ENCODE peak calls at places on chromosomes 5 and 9, in ten cellular contexts. One of them, this sample, is unnamed.

GRCh38 chr9:127021664-127022337 is 100.6 kb downstream of the ANGPTL2 start:
- DNase-seq in transverse colon: peak; percentile 65
- DNase-seq in upper lobe of left lung: peak; percentile 49
- DNase-seq in stomach: peak; percentile 47
- DNase-seq in ovary: peak; percentile 92
- DNase-seq in sigmoid colon: peak; percentile 98
- DNase-seq in HepG2: no peak
- DNase-seq in K562: peak; percentile 18
- DNase-seq in suprapubic skin: peak; percentile 93
- DNase-seq in tibial nerve: peak; percentile 81
- DNase-seq in this sample: peak; percentile 95

GRCh38 chr5:50440651-50441478 is at the start of gene EMB:
- DNase-seq in transverse colon: peak; percentile 76
- DNase-seq in upper lobe of left lung: peak; percentile 81
- DNase-seq in stomach: peak; percentile 66
- DNase-seq in ovary: no peak
- DNase-seq in sigmoid colon: peak; percentile 62
- DNase-seq in HepG2: no peak
- DNase-seq in K562: no peak
- DNase-seq in suprapubic skin: no peak
- DNase-seq in tibial nerve: no peak
- DNase-seq in this sample: no peak

GRCh38 chr5:133509742-133510079 is 102.6 kb downstream of the FSTL4 start:
- DNase-seq in transverse colon: no peak
- DNase-seq in upper lobe of left lung: no peak
- DNase-seq in stomach: no peak
- DNase-seq in ovary: no peak
- DNase-seq in sigmoid colon: no peak
- DNase-seq in HepG2: no peak
- DNase-seq in K562: no peak
- DNase-seq in suprapubic skin: no peak
- DNase-seq in tibial nerve: no peak
- DNase-seq in this sample: peak; percentile 57

GRCh38 chr5:107817951-107818350 is 147.2 kb upstream of the EFNA5 start:
- DNase-seq in transverse colon: no peak
- DNase-seq in upper lobe of left lung: no peak
- DNase-seq in stomach: no peak
- DNase-seq in ovary: no peak
- DNase-seq in sigmoid colon: no peak
- DNase-seq in HepG2: no peak
- DNase-seq in K562: no peak
- DNase-seq in suprapubic skin: no peak
- DNase-seq in tibial nerve: no peak
- DNase-seq in this sample: no peak

GRCh38 chr5:172115541-172115982 is 72.5 kb downstream of the STK10 start:
- DNase-seq in transverse colon: no peak
- DNase-seq in upper lobe of left lung: no peak
- DNase-seq in stomach: no peak
- DNase-seq in ovary: no peak
- DNase-seq in sigmoid colon: no peak
- DNase-seq in HepG2: no peak
- DNase-seq in K562: no peak
- DNase-seq in suprapubic skin: peak; percentile 57
- DNase-seq in tibial nerve: no peak
- DNase-seq in this sample: no peak

GRCh38 chr5:150706776-150707390 is 6.0 kb upstream of the RBM22 start:
- DNase-seq in transverse colon: no peak
- DNase-seq in upper lobe of left lung: no peak
- DNase-seq in stomach: no peak
- DNase-seq in ovary: no peak
- DNase-seq in sigmoid colon: no peak
- DNase-seq in HepG2: no peak
- DNase-seq in K562: no peak
- DNase-seq in suprapubic skin: no peak
- DNase-seq in tibial nerve: no peak
- DNase-seq in this sample: no peak

GRCh38 chr5:97839338-97840081 is 656.5 kb upstream of the RIOK2 start:
- DNase-seq in transverse colon: no peak
- DNase-seq in upper lobe of left lung: no peak
- DNase-seq in stomach: no peak
- DNase-seq in ovary: no peak
- DNase-seq in sigmoid colon: no peak
- DNase-seq in HepG2: no peak
- DNase-seq in K562: no peak
- DNase-seq in suprapubic skin: no peak
- DNase-seq in tibial nerve: no peak
- DNase-seq in this sample: no peak

GRCh38 chr5:2492476-2492875 is 259.0 kb downstream of the IRX2 start:
- DNase-seq in transverse colon: no peak
- DNase-seq in upper lobe of left lung: no peak
- DNase-seq in stomach: no peak
- DNase-seq in ovary: no peak
- DNase-seq in sigmoid colon: no peak
- DNase-seq in HepG2: no peak
- DNase-seq in K562: no peak
- DNase-seq in suprapubic skin: no peak
- DNase-seq in tibial nerve: no peak
- DNase-seq in this sample: peak; percentile 87

GRCh38 chr5:13359326-13359725 is 585.2 kb downstream of the DNAH5 start:
- DNase-seq in transverse colon: no peak
- DNase-seq in upper lobe of left lung: no peak
- DNase-seq in stomach: no peak
- DNase-seq in ovary: no peak
- DNase-seq in sigmoid colon: no peak
- DNase-seq in HepG2: no peak
- DNase-seq in K562: no peak
- DNase-seq in suprapubic skin: no peak
- DNase-seq in tibial nerve: no peak
- DNase-seq in this sample: no peak

GRCh38 chr5:42026446-42026845 is 101.4 kb downstream of the FBXO4 start:
- DNase-seq in transverse colon: no peak
- DNase-seq in upper lobe of left lung: no peak
- DNase-seq in stomach: no peak
- DNase-seq in ovary: no peak
- DNase-seq in sigmoid colon: no peak
- DNase-seq in HepG2: no peak
- DNase-seq in K562: no peak
- DNase-seq in suprapubic skin: no peak
- DNase-seq in tibial nerve: no peak
- DNase-seq in this sample: no peak

GRCh38 chr9:129010267-129010975 is 17.7 kb downstream of the SH3GLB2 start:
- DNase-seq in transverse colon: no peak
- DNase-seq in upper lobe of left lung: no peak
- DNase-seq in stomach: no peak
- DNase-seq in ovary: no peak
- DNase-seq in sigmoid colon: no peak
- DNase-seq in HepG2: no peak
- DNase-seq in K562: no peak
- DNase-seq in suprapubic skin: no peak
- DNase-seq in tibial nerve: no peak
- DNase-seq in this sample: no peak
- TF ChIP-seq EP300 in transverse colon: no peak
- TF ChIP-seq EP300 in upper lobe of left lung: no peak
- TF ChIP-seq EP300 in stomach: no peak
- TF ChIP-seq EP300 in ovary: no peak
- TF ChIP-seq EP300 in sigmoid colon: no peak
- TF ChIP-seq EP300 in HepG2: no peak
- TF ChIP-seq EP300 in K562: no peak
- TF ChIP-seq EP300 in suprapubic skin: no peak
- TF ChIP-seq EP300 in tibial nerve: no peak
- TF ChIP-seq EP300 in this sample: no peak

GRCh38 chr5:141740885-141741284 is 58.9 kb upstream of the ARAP3 start:
- DNase-seq in transverse colon: no peak
- DNase-seq in upper lobe of left lung: no peak
- DNase-seq in stomach: no peak
- DNase-seq in ovary: no peak
- DNase-seq in sigmoid colon: no peak
- DNase-seq in HepG2: no peak
- DNase-seq in K562: peak; percentile 41
- DNase-seq in suprapubic skin: no peak
- DNase-seq in tibial nerve: no peak
- DNase-seq in this sample: no peak
- H3K27me3 ChIP-seq in transverse colon: peaks cover 12% of the 10 kb centered on the region
- H3K27me3 ChIP-seq in upper lobe of left lung: no peaks in the 10 kb centered on the region
- H3K27me3 ChIP-seq in stomach: no peaks in the 10 kb centered on the region
- H3K27me3 ChIP-seq in ovary: no peaks in the 10 kb centered on the region
- H3K27me3 ChIP-seq in sigmoid colon: peaks cover 21% of the 10 kb centered on the region
- H3K27me3 ChIP-seq in HepG2: no peaks in the 10 kb centered on the region
- H3K27me3 ChIP-seq in K562: no peaks in the 10 kb centered on the region
- H3K27me3 ChIP-seq in suprapubic skin: peaks cover 26% of the 10 kb centered on the region
- H3K27me3 ChIP-seq in tibial nerve: no peaks in the 10 kb centered on the region
- H3K27me3 ChIP-seq in this sample: no peaks in the 10 kb centered on the region

GRCh38 chr5:163682226-163682625 is 176.8 kb downstream of the MAT2B start:
- DNase-seq in transverse colon: no peak
- DNase-seq in upper lobe of left lung: no peak
- DNase-seq in stomach: no peak
- DNase-seq in ovary: no peak
- DNase-seq in sigmoid colon: no peak
- DNase-seq in HepG2: no peak
- DNase-seq in K562: no peak
- DNase-seq in suprapubic skin: no peak
- DNase-seq in tibial nerve: no peak
- DNase-seq in this sample: no peak

GRCh38 chr5:163677092-163677491 is 171.7 kb downstream of the MAT2B start:
- DNase-seq in transverse colon: no peak
- DNase-seq in upper lobe of left lung: no peak
- DNase-seq in stomach: no peak
- DNase-seq in ovary: no peak
- DNase-seq in sigmoid colon: no peak
- DNase-seq in HepG2: no peak
- DNase-seq in K562: no peak
- DNase-seq in suprapubic skin: no peak
- DNase-seq in tibial nerve: no peak
- DNase-seq in this sample: no peak
- TF ChIP-seq EP300 in transverse colon: no peak
- TF ChIP-seq EP300 in upper lobe of left lung: no peak
- TF ChIP-seq EP300 in stomach: no peak
- TF ChIP-seq EP300 in ovary: no peak
- TF ChIP-seq EP300 in sigmoid colon: no peak
- TF ChIP-seq EP300 in HepG2: no peak
- TF ChIP-seq EP300 in K562: no peak
- TF ChIP-seq EP300 in suprapubic skin: no peak
- TF ChIP-seq EP300 in tibial nerve: no peak
- TF ChIP-seq EP300 in this sample: no peak

GRCh38 chr9:69171049-69171448 is 3.0 kb upstream of the TJP2 start:
- DNase-seq in transverse colon: no peak
- DNase-seq in upper lobe of left lung: peak; percentile 49
- DNase-seq in stomach: peak; percentile 43
- DNase-seq in ovary: no peak
- DNase-seq in sigmoid colon: no peak
- DNase-seq in HepG2: no peak
- DNase-seq in K562: peak; percentile 71
- DNase-seq in suprapubic skin: no peak
- DNase-seq in tibial nerve: no peak
- DNase-seq in this sample: no peak

GRCh38 chr9:69173891-69174644 is at the start of gene TJP2:
- DNase-seq in transverse colon: peak; percentile 30
- DNase-seq in upper lobe of left lung: peak; percentile 61
- DNase-seq in stomach: peak; percentile 40
- DNase-seq in ovary: peak; percentile 81
- DNase-seq in sigmoid colon: peak; percentile 82
- DNase-seq in HepG2: peak; percentile 54
- DNase-seq in K562: peak; percentile 77
- DNase-seq in suprapubic skin: peak; percentile 72
- DNase-seq in tibial nerve: peak; percentile 41
- DNase-seq in this sample: no peak

GRCh38 chr9:69171517-69171916 is 2.6 kb upstream of the TJP2 start:
- DNase-seq in transverse colon: no peak
- DNase-seq in upper lobe of left lung: no peak
- DNase-seq in stomach: no peak
- DNase-seq in ovary: no peak
- DNase-seq in sigmoid colon: no peak
- DNase-seq in HepG2: no peak
- DNase-seq in K562: no peak
- DNase-seq in suprapubic skin: no peak
- DNase-seq in tibial nerve: no peak
- DNase-seq in this sample: no peak

GRCh38 chr9:69173497-69173890 is 583 bp upstream of the TJP2 start:
- DNase-seq in transverse colon: no peak
- DNase-seq in upper lobe of left lung: no peak
- DNase-seq in stomach: no peak
- DNase-seq in ovary: no peak
- DNase-seq in sigmoid colon: no peak
- DNase-seq in HepG2: no peak
- DNase-seq in K562: no peak
- DNase-seq in suprapubic skin: no peak
- DNase-seq in tibial nerve: no peak
- DNase-seq in this sample: no peak

GRCh38 chr9:69172895-69173294 is 1.2 kb upstream of the TJP2 start:
- DNase-seq in transverse colon: no peak
- DNase-seq in upper lobe of left lung: no peak
- DNase-seq in stomach: no peak
- DNase-seq in ovary: no peak
- DNase-seq in sigmoid colon: no peak
- DNase-seq in HepG2: no peak
- DNase-seq in K562: no peak
- DNase-seq in suprapubic skin: no peak
- DNase-seq in tibial nerve: no peak
- DNase-seq in this sample: no peak
- H3K27me3 ChIP-seq in transverse colon: no peaks in the 10 kb centered on the region
- H3K27me3 ChIP-seq in upper lobe of left lung: no peaks in the 10 kb centered on the region
- H3K27me3 ChIP-seq in stomach: no peaks in the 10 kb centered on the region
- H3K27me3 ChIP-seq in ovary: no peaks in the 10 kb centered on the region
- H3K27me3 ChIP-seq in sigmoid colon: no peaks in the 10 kb centered on the region
- H3K27me3 ChIP-seq in HepG2: no peaks in the 10 kb centered on the region
- H3K27me3 ChIP-seq in K562: no peaks in the 10 kb centered on the region
- H3K27me3 ChIP-seq in suprapubic skin: no peaks in the 10 kb centered on the region
- H3K27me3 ChIP-seq in tibial nerve: no peaks in the 10 kb centered on the region
- H3K27me3 ChIP-seq in this sample: no peaks in the 10 kb centered on the region

DNA sequence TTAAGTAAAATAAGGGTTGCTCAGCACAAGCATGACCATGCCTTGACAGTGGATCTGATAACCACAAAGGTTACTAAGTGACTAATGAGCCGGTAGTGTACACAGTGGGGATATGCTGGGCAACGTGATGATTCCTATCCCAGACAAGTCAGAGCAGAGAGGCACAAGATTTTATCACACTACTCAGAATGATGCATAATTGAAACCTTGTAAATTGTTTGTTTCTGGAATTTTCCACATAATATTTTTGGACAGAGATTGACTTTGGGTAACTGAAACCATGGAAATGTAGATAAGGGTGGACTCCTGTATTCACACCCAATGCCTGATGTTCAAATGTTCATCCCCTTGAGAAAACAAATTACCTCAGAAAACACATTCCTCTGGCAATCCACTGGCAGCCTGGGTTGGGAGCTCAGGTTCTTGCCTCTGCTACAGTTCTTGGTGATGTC is 16.2 kb upstream of the ERAP1 start:
- DNase-seq in transverse colon: no peak
- DNase-seq in upper lobe of left lung: no peak
- DNase-seq in stomach: no peak
- DNase-seq in ovary: no peak
- DNase-seq in sigmoid colon: no peak
- DNase-seq in HepG2: peak; percentile 25
- DNase-seq in K562: no peak
- DNase-seq in suprapubic skin: no peak
- DNase-seq in tibial nerve: no peak
- DNase-seq in this sample: no peak
- TF ChIP-seq EP300 in transverse colon: no peak
- TF ChIP-seq EP300 in upper lobe of left lung: no peak
- TF ChIP-seq EP300 in stomach: no peak
- TF ChIP-seq EP300 in ovary: no peak
- TF ChIP-seq EP300 in sigmoid colon: no peak
- TF ChIP-seq EP300 in HepG2: no peak
- TF ChIP-seq EP300 in K562: no peak
- TF ChIP-seq EP300 in suprapubic skin: no peak
- TF ChIP-seq EP300 in tibial nerve: no peak
- TF ChIP-seq EP300 in this sample: no peak